ENCODE peak calls at places on chromosome 11, in seven cellular contexts. V, E, L, X, S, H and Z are unnamed samples.

GRCh38 chr11:131464024-131464423 is 93.6 kb downstream of the NTM start:
- DNase-seq in V (no peak), E (peak), X (peak), H (no peak), L (no peak), S (no peak), Z (no peak)

GRCh38 chr11:130798280-130798679 is 118.0 kb downstream of the SNX19 start:
- DNase-seq in E (no peak), S (peak), V (peak), L (no peak), X (no peak), H (no peak), Z (no peak)

GRCh38 chr11:7418061-7418460 is 67.2 kb upstream of the OLFML1 start:
- DNase-seq in L (no peak), V (no peak), X (peak), H (no peak), S (no peak), E (peak), Z (no peak)

GRCh38 chr11:94405062-94405461 is 3.8 kb upstream of the GPR83 start:
- DNase-seq in L (no peak), X (no peak), E (no peak), S (no peak), H (no peak), V (no peak), Z (no peak)

GRCh38 chr11:60563553-60564235 is 48.5 kb downstream of the MS4A13 start:
- DNase-seq in E (peak), H (no peak), X (no peak), S (no peak), L (no peak), V (no peak), Z (peak)

GRCh38 chr11:59283825-59284772 is 71.4 kb upstream of the MPEG1 start:
- DNase-seq in X (peak), E (peak), H (no peak), L (peak), V (peak), S (peak), Z (peak)

GRCh38 chr11:118251858-118252652 is at the start of gene MPZL3:
- DNase-seq in S (peak), V (peak), L (peak), H (peak), X (peak), E (peak), Z (peak)

GRCh38 chr11:7538023-7538422 is 24.2 kb downstream of the PPFIBP2 start:
- DNase-seq in S (no peak), E (no peak), L (no peak), V (no peak), X (no peak), H (no peak), Z (no peak)

GRCh38 chr11:61498767-61499341 is 9.7 kb upstream of the LRRC10B start:
- DNase-seq in E (no peak), H (no peak), S (no peak), X (no peak), V (no peak), L (no peak), Z (no peak)

GRCh38 chr11:66531841-66532240 is 14.0 kb downstream of the ZDHHC24 start:
- DNase-seq in S (no peak), L (no peak), E (no peak), V (no peak), H (no peak), X (no peak), Z (no peak)

GRCh38 chr11:118572914-118573550 is 823 bp downstream of the ARCN1 start:
- DNase-seq in E (peak), V (peak), H (no peak), S (peak), X (peak), L (peak), Z (no peak)

GRCh38 chr11:27701262-27702105 is 1.2 kb upstream of the BDNF start:
- DNase-seq in V (peak), H (no peak), X (peak), L (no peak), S (peak), E (no peak), Z (no peak)

GRCh38 chr11:12717851-12718291 is 43.6 kb downstream of the TEAD1 start:
- DNase-seq in L (no peak), X (no peak), S (no peak), H (no peak), E (no peak), V (no peak), Z (no peak)

GRCh38 chr11:131223198-131223975 is 147.0 kb upstream of the NTM start:
- DNase-seq in L (no peak), V (no peak), E (peak), S (no peak), H (no peak), X (no peak), Z (no peak)

GRCh38 chr11:49995559-49995958 is 13.2 kb upstream of the OR4C12 start:
- DNase-seq in X (peak), S (peak), L (no peak), V (peak), E (peak), H (no peak), Z (peak)

GRCh38 chr11:61826930-61827572 is 1.0 kb upstream of the FADS2 start:
- DNase-seq in H (no peak), S (no peak), L (no peak), E (no peak), X (no peak), V (no peak), Z (no peak)

GRCh38 chr11:77823775-77824174 is 2.8 kb downstream of the AAMDC start:
- DNase-seq in V (peak), E (no peak), X (peak), S (peak), H (no peak), L (no peak), Z (no peak)

GRCh38 chr11:76380977-76381719 is at the start of the genes GVQW3 and THAP12:
- DNase-seq in E (peak), S (peak), X (peak), V (peak), H (peak), L (peak), Z (peak)

GRCh38 chr11:2461253-2462091 is 16.7 kb downstream of the KCNQ1 start:
- DNase-seq in H (no peak), X (no peak), E (no peak), V (no peak), L (no peak), S (no peak), Z (no peak)

GRCh38 chr11:17575431-17576425 is 28.7 kb downstream of the OTOG start:
- DNase-seq in L (no peak), V (no peak), X (no peak), H (no peak), S (no peak), E (no peak), Z (peak)

GRCh38 chr11:1654388-1655167 is 25.0 kb downstream of the KRTAP5-5 start:
- DNase-seq in S (peak), E (no peak), V (no peak), H (no peak), L (no peak), X (no peak), Z (no peak)

GRCh38 chr11:95516786-95517185 is 272.8 kb downstream of the FAM76B start:
- DNase-seq in L (no peak), H (no peak), E (no peak), X (no peak), V (peak), S (peak), Z (no peak)

GRCh38 chr11:75350743-75351540 is 519 bp downstream of the ARRB1 start:
- DNase-seq in X (peak), E (peak), H (no peak), V (peak), S (peak), L (no peak), Z (peak)

GRCh38 chr11:32213223-32213622 is 122.3 kb downstream of the RCN1 start:
- DNase-seq in V (peak), H (no peak), L (no peak), S (peak), E (no peak), X (peak), Z (no peak)
- H2BK5ac ChIP-seq in V (no peak), H (no peak), L (no peak), S (no peak), E (no peak), X (no peak), Z (no peak)

DNA sequence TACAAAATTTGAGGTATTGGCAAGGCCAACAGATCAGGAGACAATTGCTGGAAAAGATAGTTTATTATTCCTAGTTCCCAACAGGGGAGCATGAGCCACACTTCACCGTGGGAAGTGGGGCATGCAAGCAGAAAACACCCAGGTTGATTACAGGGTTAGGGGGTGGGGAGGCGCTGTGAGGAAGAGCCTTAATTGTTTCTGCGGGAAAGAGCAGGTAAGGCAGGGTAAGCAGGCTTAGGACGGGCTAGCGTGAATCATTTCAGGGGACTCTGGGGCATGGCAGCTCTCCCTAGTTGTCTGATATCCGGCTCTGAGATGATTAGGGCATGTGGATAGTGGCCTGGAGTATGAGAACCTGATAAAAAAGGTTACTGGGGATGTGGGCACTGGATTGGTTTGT is 20.7 kb upstream of the HTR3A start:
- DNase-seq in S (no peak), E (no peak), V (no peak), H (no peak), L (no peak), X (no peak), Z (no peak)
- H2BK5ac ChIP-seq in S (no peak), E (no peak), V (no peak), H (no peak), L (no peak), X (no peak), Z (no peak)

GRCh38 chr11:103681855-103682254 is 354.6 kb upstream of the DDI1 start:
- DNase-seq in H (no peak), S (no peak), L (no peak), E (no peak), X (no peak), V (no peak), Z (no peak)
- H2BK5ac ChIP-seq in H (no peak), S (no peak), L (no peak), E (no peak), X (no peak), V (peak), Z (no peak)

DNA sequence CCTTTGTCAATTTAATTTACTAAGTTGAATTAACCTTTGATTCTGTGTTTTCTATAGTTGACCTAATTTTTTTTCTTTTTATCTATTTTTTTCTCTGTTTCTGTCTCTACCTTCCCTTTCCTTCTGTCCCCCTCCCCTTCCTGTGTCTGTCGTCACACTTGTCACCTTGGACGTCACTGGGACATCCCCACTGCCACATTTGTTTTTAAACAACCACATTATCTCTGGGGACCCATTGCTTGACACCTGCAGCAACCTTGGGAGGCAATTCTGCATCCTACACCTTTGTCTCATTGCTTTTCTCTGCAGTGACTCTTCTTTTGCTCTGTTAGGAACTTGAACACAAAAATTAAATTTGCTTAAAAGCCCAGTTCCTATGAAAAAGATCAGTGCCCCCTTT is 51.8 kb upstream of the TTC12 start:
- DNase-seq in X (no peak), V (no peak), E (no peak), S (no peak), L (no peak), H (no peak), Z (no peak)
- H2BK5ac ChIP-seq in X (no peak), V (no peak), E (no peak), S (no peak), L (no peak), H (no peak), Z (no peak)

GRCh38 chr11:71251761-71252433 is 480 bp downstream of the SHANK2 start:
- DNase-seq in L (peak), V (no peak), X (peak), H (no peak), S (peak), E (peak), Z (peak)

GRCh38 chr11:71255323-71255722 is 2.9 kb upstream of the SHANK2 start:
- DNase-seq in E (no peak), V (no peak), S (no peak), L (no peak), X (no peak), H (no peak), Z (no peak)

GRCh38 chr11:71252782-71253730 is 679 bp upstream of the SHANK2 start:
- DNase-seq in H (no peak), V (peak), X (peak), S (peak), L (no peak), E (peak), Z (peak)

GRCh38 chr11:71252434-71252781 is at the start of gene SHANK2:
- DNase-seq in H (no peak), L (no peak), X (peak), V (no peak), E (peak), S (no peak), Z (peak)

DNA sequence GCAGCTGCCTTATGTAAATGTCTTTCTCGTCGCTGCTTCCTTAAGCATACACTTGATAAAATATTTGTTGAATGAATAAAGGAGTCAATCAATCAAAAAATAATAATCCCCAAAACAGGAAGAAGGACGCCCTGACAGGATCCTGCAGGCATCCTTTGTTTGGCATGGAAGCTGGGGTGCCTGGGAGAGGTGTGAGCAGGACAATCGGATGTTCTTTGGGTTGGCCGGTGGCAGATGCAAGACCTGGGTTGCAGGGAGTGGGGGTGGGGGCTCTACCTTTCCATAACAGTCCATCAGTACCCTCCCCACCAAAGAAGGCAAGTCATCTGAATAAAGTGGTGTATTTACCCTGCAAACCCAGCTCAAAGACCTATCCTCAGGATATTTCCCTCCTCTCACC is 1.4 kb upstream of the SHANK2 start:
- DNase-seq in E (no peak), H (no peak), V (no peak), X (no peak), L (no peak), S (no peak), Z (no peak)
- H2BK5ac ChIP-seq in E (no peak), H (peak), V (peak), X (no peak), L (no peak), S (no peak), Z (no peak)

GRCh38 chr11:64181506-64182411 is 4.2 kb upstream of the STIP1 start:
- DNase-seq in V (peak), X (peak), S (peak), E (peak), H (peak), L (no peak), Z (peak)
- H2BK5ac ChIP-seq in V (peak), X (no peak), S (no peak), E (no peak), H (no peak), L (no peak), Z (no peak)

GRCh38 chr11:121248496-121248895 is 44.1 kb upstream of the SC5D start:
- DNase-seq in X (peak), E (no peak), L (no peak), S (no peak), H (no peak), V (no peak), Z (no peak)
- H2BK5ac ChIP-seq in X (no peak), E (no peak), L (no peak), S (no peak), H (peak), V (no peak), Z (no peak)

GRCh38 chr11:29217901-29218300 is 798.9 kb downstream of the KCNA4 start:
- DNase-seq in X (peak), L (no peak), H (no peak), V (no peak), S (no peak), E (no peak), Z (no peak)
- H2BK5ac ChIP-seq in X (no peak), L (no peak), H (no peak), V (no peak), S (no peak), E (no peak), Z (no peak)

GRCh38 chr11:122486793-122487495 is 168.6 kb upstream of the UBASH3B start:
- DNase-seq in X (peak), H (no peak), L (peak), S (peak), V (peak), E (peak), Z (peak)
- H2BK5ac ChIP-seq in X (no peak), H (no peak), L (no peak), S (no peak), V (no peak), E (no peak), Z (no peak)

GRCh38 chr11:46762248-46762647 is 43.2 kb downstream of the F2 start:
- DNase-seq in S (no peak), L (no peak), X (no peak), V (no peak), E (no peak), H (no peak), Z (no peak)
- H2BK5ac ChIP-seq in S (no peak), L (no peak), X (no peak), V (no peak), E (no peak), H (no peak), Z (no peak)